ENCODE peak calls at places on chromosomes 11 and 22, in four cellular contexts. D is Peyer's patch; O is CD4-positive, alpha-beta T cell; V is body of pancreas. U is an unnamed sample.

GRCh38 chr11:75301602-75302345 is 49.7 kb downstream of the ARRB1 start:
- DNase-seq in D (no peak), O (no peak), V (peak; percentile 92), U (no peak)

GRCh38 chr11:79232346-79232745 is 208.5 kb downstream of the TENM4 start:
- DNase-seq in D (no peak), O (no peak), V (no peak), U (no peak)

GRCh38 chr11:63595296-63595695 is 18.9 kb downstream of the PLAAT3 start:
- DNase-seq in D (no peak), O (no peak), V (no peak), U (no peak)

GRCh38 chr11:22624742-22625447 is 728 bp downstream of the FANCF start:
- DNase-seq in D (peak; percentile 67), O (peak; percentile 63), V (peak; percentile 84), U (no peak)

GRCh38 chr22:46746620-46747019 is 8.6 kb upstream of the CERK start:
- DNase-seq in D (no peak), O (no peak), V (peak; percentile 56), U (no peak)

GRCh38 chr22:20034143-20034542 is 13.2 kb downstream of the TANGO2 start:
- DNase-seq in D (no peak), O (no peak), V (no peak), U (no peak)

GRCh38 chr11:121321614-121322243 is 29.2 kb downstream of the SC5D start:
- DNase-seq in D (peak; percentile 18), O (peak; percentile 42), V (peak; percentile 47), U (no peak)

GRCh38 chr11:33875621-33876294 is 16.1 kb downstream of the LMO2 start:
- DNase-seq in D (no peak), O (no peak), V (no peak), U (no peak)

GRCh38 chr11:118633979-118634378 is 26.6 kb downstream of the PHLDB1 start:
- DNase-seq in D (no peak), O (no peak), V (no peak), U (no peak)

GRCh38 chr11:20021212-20021611 is 139.1 kb downstream of the DBX1 start:
- DNase-seq in D (no peak), O (no peak), V (no peak), U (no peak)

GRCh38 chr22:37563153-37564081 is 3.1 kb downstream of the CDC42EP1 start:
- DNase-seq in D (peak; percentile 42), O (no peak), V (peak; percentile 92), U (peak; percentile 86)

GRCh38 chr11:17773674-17774073 is 39.1 kb downstream of the KCNC1 start:
- DNase-seq in D (no peak), O (no peak), V (no peak), U (no peak)

GRCh38 chr11:111624602-111625001 is 22.4 kb downstream of the SIK2 start:
- DNase-seq in D (no peak), O (no peak), V (no peak), U (no peak)

GRCh38 chr11:8709002-8709672 is 26.5 kb downstream of the RPL27A start:
- DNase-seq in D (no peak), O (no peak), V (peak; percentile 72), U (no peak)

GRCh38 chr22:50151571-50152537 is 18.7 kb upstream of the PANX2 start:
- DNase-seq in D (no peak), O (no peak), V (no peak), U (no peak)

GRCh38 chr11:116357769-116358544 is 414.8 kb downstream of the BUD13 start:
- DNase-seq in D (no peak), O (no peak), V (no peak), U (no peak)

GRCh38 chr11:92880391-92880790 is 89.1 kb upstream of the MTNR1B start:
- DNase-seq in D (no peak), O (no peak), V (no peak), U (no peak)

GRCh38 chr11:96122601-96123044 is 198.7 kb upstream of the MTMR2 start:
- DNase-seq in D (no peak), O (no peak), V (no peak), U (no peak)
- TF ChIP-seq CTCF in D (no peak), O (no peak), V (no peak), U (no peak)

GRCh38 chr22:35413624-35414023 is 13.7 kb downstream of the MCM5 start:
- DNase-seq in D (no peak), O (no peak), V (no peak), U (no peak)
- TF ChIP-seq CTCF in D (no peak), O (no peak), V (no peak), U (no peak)

GRCh38 chr11:1048375-1049070 is 12.0 kb upstream of the MUC6 start:
- DNase-seq in D (no peak), O (no peak), V (no peak), U (no peak)
- TF ChIP-seq CTCF in D (no peak), O (no peak), V (no peak), U (no peak)

DNA sequence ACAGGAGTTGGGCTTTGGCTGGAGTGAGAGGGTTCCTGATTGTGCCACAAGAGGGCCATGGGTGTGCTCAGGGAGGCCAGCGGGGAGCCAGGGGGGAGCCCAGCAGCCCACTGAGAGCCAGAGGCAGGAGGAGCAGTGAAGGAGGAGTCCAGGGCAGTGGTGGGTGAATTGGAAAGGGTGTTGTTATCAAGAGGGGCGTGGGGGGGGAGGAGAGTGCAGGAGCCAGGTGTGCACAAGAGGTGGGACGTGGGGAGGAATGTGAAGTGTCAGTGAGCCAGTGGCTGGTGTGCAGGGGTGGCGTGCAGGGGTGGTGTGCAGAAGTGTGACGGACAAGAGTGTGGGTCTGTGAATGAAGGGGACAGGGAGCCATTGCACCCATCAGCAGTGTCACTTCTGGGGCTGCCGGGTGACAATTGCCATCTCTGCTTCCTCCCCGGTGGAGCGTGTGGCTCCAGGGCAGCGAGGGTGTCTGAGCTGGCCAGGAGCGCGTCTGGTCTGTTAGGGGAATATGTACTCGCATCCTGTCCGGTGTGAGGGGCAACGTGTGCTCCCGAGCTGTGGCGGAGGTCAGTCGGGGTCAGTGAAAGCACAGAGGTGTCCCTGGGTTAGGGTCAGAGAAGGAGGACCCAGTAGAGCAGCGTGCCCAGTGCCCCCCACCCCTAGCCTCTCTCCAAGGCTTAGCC is 1.7 kb downstream of the CLCF1 start:
- DNase-seq in D (peak; percentile 62), O (no peak), V (peak; percentile 55), U (no peak)
- TF ChIP-seq CTCF in D (peak; percentile 50), O (no peak), V (peak; percentile 31), U (peak; percentile 7)

GRCh38 chr22:43477151-43477725 is 65.4 kb downstream of the MPPED1 start:
- DNase-seq in D (no peak), O (no peak), V (no peak), U (no peak)

GRCh38 chr22:43475549-43476076 is 63.8 kb downstream of the MPPED1 start:
- DNase-seq in D (no peak), O (no peak), V (no peak), U (no peak)

GRCh38 chr22:43477966-43478365 is 66.2 kb downstream of the MPPED1 start:
- DNase-seq in D (no peak), O (no peak), V (no peak), U (no peak)

GRCh38 chr22:43476751-43477150 is 64.9 kb downstream of the MPPED1 start:
- DNase-seq in D (no peak), O (no peak), V (no peak), U (no peak)

GRCh38 chr22:43476341-43476740 is 64.5 kb downstream of the MPPED1 start:
- DNase-seq in D (no peak), O (no peak), V (no peak), U (no peak)
- TF ChIP-seq CTCF in D (no peak), O (no peak), V (no peak), U (no peak)

DNA sequence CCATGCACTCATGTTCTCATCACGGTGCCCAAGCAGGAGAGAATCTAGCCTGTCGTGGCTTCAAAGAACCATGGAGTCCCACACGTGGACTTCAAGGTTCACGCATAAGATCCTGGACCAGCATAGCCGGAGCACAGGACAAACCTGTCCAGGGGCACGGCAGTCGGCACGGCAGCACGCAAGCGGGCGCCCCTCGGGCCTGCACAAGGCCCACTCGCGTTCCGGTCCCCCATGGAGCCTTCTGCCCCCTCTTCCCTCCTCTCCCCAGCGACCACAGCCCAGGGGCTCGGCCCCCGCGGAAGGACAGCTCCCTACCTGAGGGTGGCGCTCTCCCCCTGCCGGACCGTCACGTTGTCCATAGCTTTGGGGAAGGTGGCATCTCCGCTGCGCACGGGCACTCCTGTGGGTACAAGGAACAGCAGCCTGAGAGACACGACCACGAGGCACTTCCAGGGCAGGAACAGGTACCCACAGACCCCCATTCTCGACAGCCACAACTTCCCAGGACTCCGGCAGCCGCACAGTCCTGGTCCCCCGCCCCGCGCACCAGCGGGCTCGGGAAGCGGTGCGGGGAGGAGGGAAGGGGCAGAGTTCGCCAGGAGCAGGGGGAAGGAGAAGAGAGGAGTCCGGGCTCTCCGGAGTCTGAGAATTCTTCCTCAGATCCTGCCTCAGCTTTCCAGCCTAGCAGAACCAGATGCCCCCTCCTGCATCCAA is 589.5 kb downstream of the OPCML start:
- DNase-seq in D (no peak), O (no peak), V (no peak), U (no peak)
- TF ChIP-seq CTCF in D (no peak), O (no peak), V (no peak), U (no peak)

GRCh38 chr11:70250876-70251275 is 19.6 kb upstream of the PPFIA1 start:
- DNase-seq in D (no peak), O (no peak), V (no peak), U (no peak)
- TF ChIP-seq CTCF in D (no peak), O (no peak), V (no peak), U (no peak)